ENCODE peak calls at places on chromosome 3, in four cellular contexts. V is GM12878, R is HepG2, W is K562. U is an unnamed sample.

GRCh38 chr3:52986049-52986448 is 59.8 kb downstream of the SFMBT1 start:
- DNase-seq in V (no peak), R (no peak), W (no peak), U (peak; percentile 77)

GRCh38 chr3:70501596-70501995 is 189.2 kb upstream of the MDFIC2 start:
- DNase-seq in V (no peak), R (no peak), W (no peak), U (no peak)

GRCh38 chr3:156787015-156787414 is 39.1 kb upstream of the LEKR1 start:
- DNase-seq in V (no peak), R (no peak), W (peak; percentile 13), U (no peak)

GRCh38 chr3:132343018-132343612 is 25.9 kb downstream of the ACP3 start:
- DNase-seq in V (no peak), R (peak; percentile 50), W (peak; percentile 16), U (peak; percentile 66)

GRCh38 chr3:146577662-146578061 is 27.5 kb downstream of the PLSCR5 start:
- DNase-seq in V (no peak), R (peak; percentile 39), W (no peak), U (peak; percentile 73)

GRCh38 chr3:186798239-186798638 is 8.0 kb downstream of the RFC4 start:
- DNase-seq in V (no peak), R (no peak), W (no peak), U (no peak)

GRCh38 chr3:174198199-174198598 is 660.9 kb upstream of the NAALADL2 start:
- DNase-seq in V (no peak), R (no peak), W (no peak), U (peak; percentile 95)

GRCh38 chr3:173008978-173009377 is 132.1 kb downstream of the SPATA16 start:
- DNase-seq in V (no peak), R (no peak), W (no peak), U (no peak)

GRCh38 chr3:62131620-62132019 is 241.7 kb downstream of the FEZF2 start:
- DNase-seq in V (no peak), R (no peak), W (no peak), U (peak; percentile 11)

GRCh38 chr3:112889357-112889756 is 42.7 kb upstream of the CD200R1L start:
- DNase-seq in V (no peak), R (no peak), W (no peak), U (no peak)

GRCh38 chr3:8987673-8988655 is 24.7 kb upstream of the RAD18 start:
- DNase-seq in V (no peak), R (peak; percentile 36), W (peak; percentile 80), U (peak; percentile 40)

GRCh38 chr3:174170248-174170647 is 688.9 kb upstream of the NAALADL2 start:
- DNase-seq in V (no peak), R (no peak), W (no peak), U (peak; percentile 10)

GRCh38 chr3:83438177-83438576 is 1520.6 kb upstream of the CADM2 start:
- DNase-seq in V (no peak), R (no peak), W (no peak), U (no peak)

GRCh38 chr3:129003578-129004112 is 2.5 kb downstream of the EFCC1 start:
- DNase-seq in V (no peak), R (peak; percentile 23), W (no peak), U (no peak)

GRCh38 chr3:11509175-11510000 is 134.3 kb downstream of the VGLL4 start:
- DNase-seq in V (no peak), R (peak; percentile 31), W (peak; percentile 82), U (peak; percentile 96)

GRCh38 chr3:126445506-126445905 is 30.2 kb downstream of the ZXDC start:
- DNase-seq in V (no peak), R (no peak), W (no peak), U (no peak)

GRCh38 chr3:15015456-15015855 is 49.7 kb downstream of the MRPS25 start:
- DNase-seq in V (no peak), R (no peak), W (no peak), U (peak; percentile 3)

GRCh38 chr3:47315069-47315647 is 32.4 kb downstream of the KLHL18 start:
- DNase-seq in V (no peak), R (no peak), W (peak; percentile 76), U (peak; percentile 7)

GRCh38 chr3:102141096-102141912 is 292.0 kb downstream of the NFKBIZ start:
- DNase-seq in V (no peak), R (no peak), W (no peak), U (peak; percentile 67)

GRCh38 chr3:128416578-128417150 is 50.0 kb downstream of the DNAJB8 start:
- DNase-seq in V (no peak), R (peak; percentile 78), W (peak; percentile 86), U (peak; percentile 71)

GRCh38 chr3:186746008-186746407 is 28.8 kb downstream of the KNG1 start:
- DNase-seq in V (no peak), R (peak; percentile 94), W (peak; percentile 41), U (peak; percentile 67)

GRCh38 chr3:16723994-16724393 is 118.8 kb upstream of the DAZL start:
- DNase-seq in V (no peak), R (no peak), W (no peak), U (peak; percentile 11)

GRCh38 chr3:173109143-173109542 is 31.9 kb downstream of the SPATA16 start:
- DNase-seq in V (no peak), R (no peak), W (no peak), U (no peak)

GRCh38 chr3:153084431-153084830 is 77.6 kb upstream of the RAP2B start:
- DNase-seq in V (no peak), R (no peak), W (no peak), U (no peak)

GRCh38 chr3:170079466-170080165 is 41.8 kb downstream of the GPR160 start:
- DNase-seq in V (no peak), R (peak; percentile 74), W (no peak), U (peak; percentile 18)

GRCh38 chr3:60890226-60890625 is 361.0 kb downstream of the FHIT start:
- DNase-seq in V (no peak), R (no peak), W (no peak), U (no peak)

GRCh38 chr3:51955893-51956770 is 951 bp downstream of the GPR62 start:
- DNase-seq in V (no peak), R (no peak), W (no peak), U (no peak)

GRCh38 chr3:157136647-157137387 is 23.1 kb downstream of the CCNL1 start:
- DNase-seq in V (no peak), R (peak; percentile 82), W (no peak), U (peak; percentile 52)

GRCh38 chr3:167241048-167241845 is 138.8 kb downstream of the ZBBX start:
- DNase-seq in V (no peak), R (no peak), W (no peak), U (no peak)

DNA sequence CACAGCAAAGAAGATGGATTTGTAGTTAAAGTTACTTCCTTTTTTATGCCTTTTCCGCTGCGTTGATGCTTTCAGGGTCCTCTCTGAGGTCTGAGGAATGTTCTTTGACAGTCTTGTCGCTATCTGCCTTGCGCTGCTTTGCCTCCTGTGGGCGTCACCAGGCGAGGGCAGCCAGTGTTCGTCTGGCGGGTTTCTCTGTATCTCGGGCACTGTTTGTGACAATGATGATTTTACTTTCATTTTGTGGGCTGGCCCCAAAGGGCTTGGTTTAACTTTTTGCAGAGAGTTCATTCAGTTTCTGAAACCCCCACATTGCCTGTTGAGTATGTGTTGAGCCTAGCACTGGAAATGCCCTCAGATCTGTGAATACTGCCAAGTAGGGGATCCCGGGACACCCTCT is 24.6 kb upstream of the SACM1L start:
- DNase-seq in V (peak; percentile 48), R (peak; percentile 18), W (no peak), U (no peak)
- TF ChIP-seq BHLHE40 in V (no peak), R (no peak), W (no peak), U (no peak)

GRCh38 chr3:123310741-123311140 is 109.0 kb downstream of the SEC22A start:
- DNase-seq in V (no peak), R (no peak), W (no peak), U (peak; percentile 31)
- H3K27me3 ChIP-seq in V (no peaks in the 10 kb centered on the region), R (no peaks in the 10 kb centered on the region), W (peaks cover 7% of the 10 kb centered on the region), U (peaks cover 43% of the 10 kb centered on the region)

GRCh38 chr3:71583569-71584215 is at the start of gene FOXP1:
- DNase-seq in V (no peak), R (peak; percentile 66), W (peak; percentile 32), U (peak; percentile 64)
- TF ChIP-seq POLR2A in V (no peak), R (peak; percentile 44), W (no peak), U (no peak)

GRCh38 chr3:188179006-188179966 is 25.3 kb downstream of the LPP start:
- DNase-seq in V (no peak), R (no peak), W (no peak), U (peak; percentile 92)
- TF ChIP-seq BHLHE40 in V (no peak), R (no peak), W (no peak), U (no peak)

GRCh38 chr3:122992138-122992537 is 35.4 kb downstream of the SEMA5B start:
- DNase-seq in V (no peak), R (no peak), W (no peak), U (no peak)

GRCh38 chr3:122987726-122988319 is 39.7 kb downstream of the SEMA5B start:
- DNase-seq in V (no peak), R (no peak), W (no peak), U (no peak)

GRCh38 chr3:122991236-122991985 is 36.2 kb downstream of the SEMA5B start:
- DNase-seq in V (no peak), R (no peak), W (no peak), U (no peak)

GRCh38 chr3:122988507-122988906 is 39.1 kb downstream of the SEMA5B start:
- DNase-seq in V (no peak), R (no peak), W (no peak), U (no peak)

DNA sequence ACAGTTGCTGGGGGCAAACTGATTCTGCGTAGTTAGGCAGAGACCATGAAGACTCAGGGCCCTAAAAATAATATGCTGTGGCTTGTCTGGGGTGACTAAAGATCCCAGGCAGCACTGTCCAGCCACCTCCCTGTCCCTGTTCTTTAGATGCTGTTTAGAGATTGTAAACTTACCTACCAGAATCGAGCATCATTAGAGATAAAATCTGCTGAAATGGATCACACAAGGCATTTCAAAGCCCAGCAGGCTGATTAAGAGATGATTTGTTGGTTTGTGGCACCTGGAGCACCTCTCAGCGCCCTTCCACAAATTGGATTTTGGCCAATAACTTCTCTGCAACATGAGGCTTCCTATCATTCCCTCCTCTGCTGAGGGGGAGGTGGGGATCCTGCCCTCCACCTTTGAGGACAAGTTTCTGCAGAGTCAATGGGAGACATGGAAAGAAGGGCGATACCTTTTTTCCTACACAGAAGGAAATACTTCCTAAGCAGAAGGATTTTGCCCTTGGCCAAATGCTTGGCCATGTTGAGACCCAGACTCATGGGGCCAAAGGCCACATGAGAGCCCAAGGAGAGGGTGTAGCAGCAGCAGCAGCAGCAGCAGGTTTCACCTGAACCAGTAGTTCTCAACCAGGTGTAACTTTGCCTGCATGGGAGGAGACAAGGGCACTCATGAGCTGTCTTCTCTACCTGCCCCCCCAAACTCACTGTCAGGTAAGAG is 37.5 kb downstream of the SEMA5B start:
- DNase-seq in V (no peak), R (no peak), W (no peak), U (no peak)
- H3K27me3 ChIP-seq in V (peaks cover 2% of the 10 kb centered on the region), R (peaks cover 8% of the 10 kb centered on the region), W (peaks cover 7% of the 10 kb centered on the region), U (peaks cover 87% of the 10 kb centered on the region)

DNA sequence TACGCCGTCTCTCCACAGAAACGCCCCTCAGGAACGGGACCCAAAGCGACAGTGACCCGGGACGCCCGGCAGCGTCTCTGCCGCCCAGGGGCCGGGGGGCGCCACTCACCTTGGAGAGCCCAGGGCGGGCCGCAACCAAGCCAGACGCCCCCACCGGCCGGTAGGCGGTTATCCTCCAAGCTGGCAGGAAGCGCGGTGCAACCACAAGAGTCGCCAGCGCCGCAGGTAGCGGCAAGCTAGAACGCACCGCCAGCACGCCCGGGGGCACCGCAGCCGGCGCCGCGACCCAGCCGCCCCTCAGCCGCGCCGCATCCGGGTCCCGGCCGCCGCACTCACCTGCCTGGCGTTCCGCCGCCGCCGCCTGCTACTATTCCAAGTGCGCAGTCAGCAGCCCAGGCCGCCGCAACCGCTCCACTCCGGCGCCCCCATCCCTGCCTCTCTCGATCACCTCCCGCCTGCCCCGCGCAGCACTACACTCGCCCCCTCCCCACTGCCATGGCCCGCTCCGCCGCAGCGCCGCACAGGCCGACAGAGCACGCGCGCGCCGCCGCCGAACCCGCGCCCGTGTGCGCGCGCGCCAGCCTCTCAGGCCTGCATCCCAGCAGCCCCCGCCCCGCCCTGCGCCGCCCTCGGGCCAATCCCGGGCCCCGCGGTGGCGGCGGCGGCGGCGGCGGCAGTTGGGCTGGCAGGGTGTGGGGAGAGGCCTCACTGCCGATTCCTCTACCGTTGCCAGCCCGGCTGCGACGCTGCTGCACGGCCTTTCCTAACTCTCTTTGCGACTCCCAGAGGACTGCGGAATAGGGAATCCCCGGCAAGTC is at the start of gene PIK3CB:
- DNase-seq in V (no peak), R (peak; percentile 72), W (peak; percentile 94), U (peak; percentile 62)
- TF ChIP-seq POLR2A in V (peak; percentile 94), R (peak; percentile 91), W (peak; percentile 94), U (peak; percentile 70)